ENCODE peak calls at places on chromosomes 16 and 17, in seven cellular contexts. F is K562; M is activated CD8-positive, alpha-beta memory T cell treated with anti-CD3 and anti-CD28 coated beads for 1 hour; X is hypothalamus; T is activated CD8-positive, alpha-beta T cell treated with anti-CD3 and anti-CD28 coated beads, Interleukin-2, amount 10 ng/mL, durations not matched to agents 7 days and 5 days; N is activated CD4-positive, alpha-beta T cell treated with anti-CD3 and anti-CD28 coated beads for 36 hours; C is stimulated activated CD4-positive, alpha-beta T cell treated with anti-CD3 and anti-CD28 coated beads, Interleukin-4, amount 100 ng/mL, for 48 hours. K is an unnamed sample.

GRCh38 chr17:73351764-73352163 is 40.0 kb upstream of the CDC42EP4 start:
- DNase-seq in T (no peak), M (no peak), N (no peak), X (no peak), F (no peak), C (no peak), K (no peak)

GRCh38 chr16:30896203-30896889 is at the start of gene CTF1:
- DNase-seq in X (peak; percentile 58), T (no peak), C (no peak), M (no peak), F (peak; percentile 86), N (no peak), K (peak; percentile 56)

GRCh38 chr16:30561212-30561816 is 3.1 kb upstream of the ZNF764 start:
- DNase-seq in T (no peak), F (no peak), M (no peak), C (no peak), N (peak; percentile 46), X (peak; percentile 8), K (no peak)

GRCh38 chr16:68395806-68396205 is 52.5 kb downstream of the SMPD3 start:
- DNase-seq in F (no peak), M (no peak), T (no peak), N (no peak), X (no peak), C (no peak), K (no peak)

GRCh38 chr16:88376053-88376834 is 6.5 kb upstream of the ZNF469 start:
- DNase-seq in X (peak; percentile 58), N (no peak), M (no peak), T (no peak), C (no peak), F (no peak), K (peak; percentile 38)

GRCh38 chr17:78771758-78772382 is 10.2 kb downstream of the CYTH1 start:
- DNase-seq in T (no peak), M (no peak), C (no peak), X (no peak), F (no peak), N (no peak), K (no peak)

GRCh38 chr17:1929896-1930750 is 95.0 kb downstream of the RTN4RL1 start:
- DNase-seq in T (no peak), N (no peak), M (no peak), F (no peak), C (no peak), X (no peak), K (no peak)

GRCh38 chr16:13919683-13920509 is at the start of gene ERCC4:
- DNase-seq in F (peak; percentile 98), N (peak; percentile 99), C (peak; percentile 98), T (peak; percentile 99), X (peak; percentile 99), M (peak; percentile 97), K (peak; percentile 99)

GRCh38 chr16:89002851-89003830 is 26.1 kb upstream of the CBFA2T3 start:
- DNase-seq in X (no peak), N (no peak), C (no peak), F (peak; percentile 54), M (no peak), T (no peak), K (no peak)

GRCh38 chr16:1338119-1338730 is 4.8 kb downstream of the BAIAP3 start:
- DNase-seq in N (peak; percentile 59), C (no peak), X (no peak), F (peak; percentile 67), T (peak; percentile 55), M (no peak), K (no peak)

GRCh38 chr16:85395207-85395912 is 217.8 kb upstream of the GSE1 start:
- DNase-seq in F (peak; percentile 83), M (no peak), N (peak; percentile 28), T (no peak), X (peak; percentile 18), C (no peak), K (no peak)

GRCh38 chr17:35087731-35088646 is 24.5 kb upstream of the RFFL start:
- DNase-seq in X (peak; percentile 70), N (peak; percentile 55), M (no peak), F (peak; percentile 74), C (no peak), T (peak; percentile 51), K (peak; percentile 50)

GRCh38 chr17:5897320-5897911 is 172.8 kb upstream of the WSCD1 start:
- DNase-seq in T (no peak), C (no peak), N (no peak), F (no peak), X (no peak), M (no peak), K (no peak)

GRCh38 chr16:84720180-84720579 is 20.4 kb downstream of the USP10 start:
- DNase-seq in X (no peak), T (no peak), M (no peak), C (no peak), F (no peak), N (no peak), K (no peak)